ENCODE peak calls at places on chromosomes 12 and 14, in seven cellular contexts. G is PC-3, Z is OCI-LY7, A is MM.1S, C is SK-N-SH, U is GM23248, Q is hepatocyte. W is an unnamed sample.
A peak's percentile ranks its signal among the peaks of the same experiment; 100 is the strongest.

GRCh38 chr12:15306605-15307004 is 15.7 kb upstream of the PTPRO start:
- DNase-seq in G (no peak), A (no peak), C (no peak), Q (no peak), Z (no peak), U (no peak), W (no peak)

GRCh38 chr12:72510772-72511171 is 238.6 kb downstream of the TRHDE start:
- DNase-seq in U (no peak), A (no peak), Q (no peak), Z (no peak), C (no peak), G (no peak), W (no peak)

GRCh38 chr12:57390174-57390573 is 40.7 kb downstream of the R3HDM2 start:
- DNase-seq in A (no peak), Z (no peak), U (no peak), Q (no peak), G (no peak), C (no peak), W (no peak)

GRCh38 chr12:124771462-124772361 is 92.0 kb downstream of the SCARB1 start:
- DNase-seq in C (peak; percentile 93), Z (peak; percentile 82), U (peak; percentile 79), A (peak; percentile 48), G (peak; percentile 89), Q (peak; percentile 89), W (peak; percentile 91)

GRCh38 chr12:89306827-89307498 is 45.3 kb downstream of the DUSP6 start:
- DNase-seq in G (no peak), Q (no peak), C (no peak), A (no peak), Z (no peak), U (no peak), W (no peak)

GRCh38 chr14:45201908-45202307 is 51.1 kb downstream of the MIS18BP1 start:
- DNase-seq in G (peak; percentile 13), A (peak; percentile 66), Q (peak; percentile 12), U (peak; percentile 29), Z (peak; percentile 55), C (peak; percentile 3), W (peak; percentile 43)

GRCh38 chr12:9344540-9344939 is 136.3 kb upstream of the PZP start:
- DNase-seq in A (no peak), Q (no peak), C (no peak), G (no peak), U (peak; percentile 25), Z (no peak), W (no peak)

GRCh38 chr14:88798161-88798560 is 5.4 kb upstream of the EML5 start:
- DNase-seq in U (no peak), G (no peak), Q (no peak), A (no peak), C (no peak), Z (no peak), W (peak; percentile 11)

GRCh38 chr14:68730811-68731425 is 61.9 kb downstream of the ZFP36L1 start:
- DNase-seq in U (no peak), A (no peak), C (no peak), G (no peak), Q (no peak), Z (no peak), W (peak; percentile 69)

GRCh38 chr14:68337279-68337678 is 455.6 kb downstream of the ZFP36L1 start:
- DNase-seq in Z (peak; percentile 40), G (no peak), C (no peak), Q (no peak), A (peak; percentile 9), U (no peak), W (no peak)

GRCh38 chr14:46018846-46019420 is 632.6 kb downstream of the RPL10L start:
- DNase-seq in C (no peak), A (no peak), Q (no peak), G (peak; percentile 61), U (no peak), Z (no peak), W (no peak)

GRCh38 chr12:59388176-59388575 is 207.7 kb upstream of the SLC16A7 start:
- DNase-seq in Z (no peak), C (no peak), Q (no peak), U (no peak), A (no peak), G (peak; percentile 25), W (no peak)

GRCh38 chr12:108483213-108483920 is 31.7 kb upstream of the FICD start:
- DNase-seq in G (no peak), Q (no peak), Z (no peak), A (no peak), C (no peak), U (no peak), W (no peak)

GRCh38 chr14:54343276-54344121 is 53.3 kb upstream of the CDKN3 start:
- DNase-seq in Z (no peak), G (peak; percentile 78), A (no peak), Q (no peak), U (no peak), C (peak; percentile 48), W (no peak)

GRCh38 chr12:131536337-131536736 is 174.6 kb upstream of the SFSWAP start:
- DNase-seq in G (no peak), C (no peak), Z (no peak), U (no peak), A (no peak), Q (no peak), W (no peak)

GRCh38 chr12:48794870-48795269 is 6.0 kb upstream of the ADCY6 start:
- DNase-seq in C (no peak), Z (no peak), U (peak; percentile 56), G (peak; percentile 71), Q (peak; percentile 39), A (peak; percentile 19), W (no peak)

GRCh38 chr12:106893451-106893850 is 62.3 kb upstream of the TMEM263 start:
- DNase-seq in A (no peak), Z (no peak), U (no peak), Q (no peak), G (peak; percentile 39), C (no peak), W (no peak)

GRCh38 chr12:59396519-59396918 is 199.3 kb upstream of the SLC16A7 start:
- DNase-seq in A (no peak), C (no peak), U (no peak), G (peak; percentile 37), Q (no peak), Z (no peak), W (no peak)

GRCh38 chr14:105570482-105570881 is 44.1 kb downstream of the TMEM121 start:
- DNase-seq in Z (no peak), Q (no peak), A (no peak), U (no peak), C (no peak), G (no peak), W (no peak)

GRCh38 chr14:99772371-99773283 is 20.6 kb upstream of the EML1 start:
- DNase-seq in C (no peak), Z (no peak), G (peak; percentile 63), Q (no peak), U (peak; percentile 76), A (no peak), W (no peak)

GRCh38 chr12:9211687-9212086 is 3.5 kb upstream of the PZP start:
- DNase-seq in C (no peak), A (no peak), G (no peak), U (no peak), Z (no peak), Q (no peak), W (no peak)

GRCh38 chr14:28294834-28295440 is 471.6 kb upstream of the FOXG1 start:
- DNase-seq in U (peak; percentile 2), G (peak; percentile 60), Z (no peak), A (peak; percentile 7), C (peak; percentile 1), Q (peak; percentile 61), W (peak; percentile 70)

GRCh38 chr12:116319316-116319715 is 41.8 kb upstream of the MED13L start:
- DNase-seq in Q (no peak), G (peak; percentile 20), Z (no peak), C (no peak), U (no peak), A (no peak), W (no peak)

GRCh38 chr12:115322275-115322674 is 638.3 kb upstream of the TBX3 start:
- DNase-seq in Z (no peak), A (no peak), G (peak; percentile 60), U (peak; percentile 84), C (no peak), Q (no peak), W (no peak)

GRCh38 chr12:109510196-109510595 is 32.8 kb downstream of the UBE3B start:
- DNase-seq in U (no peak), G (no peak), Q (no peak), Z (no peak), A (no peak), C (no peak), W (no peak)
- TF ChIP-seq EZH2phosphoT487 in U (no peak), G (no peak), Q (no peak), Z (no peak), A (no peak), C (no peak), W (no peak)

DNA sequence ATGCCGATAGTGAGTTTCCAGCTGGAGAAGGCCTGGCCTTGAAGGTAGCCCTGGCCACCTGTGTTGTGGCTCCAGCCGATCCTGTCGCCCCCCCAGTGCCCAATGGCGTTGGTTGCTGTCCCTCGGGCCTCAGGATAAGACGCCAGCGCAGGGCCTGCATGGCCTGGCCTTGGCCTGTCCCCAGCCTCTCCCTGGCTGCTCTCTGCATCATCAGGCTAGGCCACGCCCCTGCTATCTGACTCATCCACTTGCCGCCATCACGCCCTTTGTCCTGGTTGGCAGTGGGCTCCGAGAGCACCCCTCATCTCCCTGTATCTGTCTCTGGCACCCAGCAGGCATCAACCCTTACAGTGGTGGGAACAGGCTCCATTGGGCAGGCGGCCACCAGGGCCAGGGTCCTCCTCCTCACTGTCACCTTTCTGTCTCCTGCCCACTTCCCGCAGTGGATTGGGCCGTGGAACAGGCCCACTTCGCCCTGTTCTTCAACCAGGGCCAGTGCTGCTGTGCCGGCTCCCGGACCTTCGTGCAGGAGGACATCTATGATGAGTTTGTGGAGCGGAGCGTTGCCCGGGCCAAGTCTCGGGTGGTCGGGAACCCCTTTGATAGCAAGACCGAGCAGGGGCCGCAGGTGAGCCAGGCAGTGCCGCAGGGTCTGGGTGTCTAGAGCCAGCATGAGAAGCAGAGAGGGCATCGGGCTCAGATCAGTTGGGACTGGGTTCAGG is 25.6 kb downstream of the ALDH2 start:
- DNase-seq in Z (no peak), G (no peak), C (no peak), Q (no peak), A (no peak), U (peak; percentile 62), W (no peak)
- TF ChIP-seq EZH2phosphoT487 in Z (no peak), G (no peak), C (no peak), Q (no peak), A (no peak), U (no peak), W (no peak)

DNA sequence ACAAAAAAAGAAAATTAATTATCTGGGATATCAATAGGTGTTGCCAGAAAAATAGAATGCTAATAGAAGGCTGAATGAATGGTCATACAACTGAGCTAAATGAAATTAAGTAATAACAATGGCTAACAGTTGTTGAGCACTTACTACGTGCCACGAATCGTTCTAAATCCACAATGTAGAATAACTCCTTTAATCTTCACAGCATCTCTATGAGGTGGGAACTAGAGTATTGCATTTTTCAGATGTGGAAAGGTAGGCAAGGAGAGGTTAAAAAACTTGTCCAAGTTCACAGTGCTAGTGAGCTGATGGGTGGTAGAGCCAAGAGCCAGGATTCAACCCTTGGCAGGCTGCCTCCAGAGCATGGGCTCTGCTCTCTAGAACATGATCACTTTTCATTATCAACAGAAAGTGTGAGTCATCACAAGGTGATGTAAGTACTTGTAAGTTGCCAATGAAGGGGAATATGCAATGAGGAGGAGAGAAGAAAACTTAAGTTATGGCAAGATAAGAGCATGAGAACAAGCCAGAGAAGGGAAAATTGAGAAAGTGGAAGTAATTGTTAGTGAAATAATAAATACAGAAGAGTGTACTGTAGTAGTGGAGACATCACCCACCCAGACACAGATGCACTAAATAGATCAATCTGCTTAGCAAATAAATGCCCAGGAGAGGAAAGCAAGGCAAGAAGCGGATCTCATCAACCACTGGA is 122.1 kb downstream of the PRKD1 start:
- DNase-seq in Z (no peak), G (peak; percentile 52), Q (peak; percentile 67), A (no peak), U (peak; percentile 87), C (no peak), W (no peak)
- TF ChIP-seq EZH2phosphoT487 in Z (no peak), G (no peak), Q (no peak), A (no peak), U (no peak), C (no peak), W (no peak)

GRCh38 chr12:128800606-128801005 is 23.2 kb downstream of the SLC15A4 start:
- DNase-seq in Z (no peak), Q (no peak), C (no peak), A (no peak), G (peak; percentile 54), U (no peak), W (no peak)
- TF ChIP-seq EZH2phosphoT487 in Z (no peak), Q (no peak), C (no peak), A (no peak), G (no peak), U (no peak), W (no peak)